ENCODE peak calls at places on chromosomes 12 and 14, in ten cellular contexts. V is endothelial cell of umbilical vein; Q is left ventricle myocardium inferior; X is CD4-positive, alpha-beta T cell; O is WTC11; W is endothelial cell; H is cardiac muscle cell; F is GM06990; Z is body of pancreas; D is RWPE1. R is an unnamed sample.

GRCh38 chr12:45598761-45599160 is 130.7 kb upstream of the ARID2 start:
- DNase-seq in H (no peak), V (no peak), Q (no peak), X (no peak), D (no peak), W (no peak), O (no peak), F (no peak), Z (no peak), R (no peak)

GRCh38 chr14:98726585-98727405 is 545.2 kb downstream of the BCL11B start:
- DNase-seq in F (no peak), Z (no peak), X (no peak), W (no peak), Q (no peak), H (no peak), O (no peak), D (no peak), V (no peak), R (no peak)

GRCh38 chr14:105205718-105206208 is 24.7 kb upstream of the NUDT14 start:
- DNase-seq in H (no peak), X (no peak), V (no peak), Z (peak), Q (no peak), O (no peak), D (no peak), W (no peak), F (no peak), R (no peak)

GRCh38 chr14:29310757-29311156 is 544.2 kb downstream of the FOXG1 start:
- DNase-seq in X (no peak), H (no peak), O (no peak), D (peak), V (peak), F (no peak), Z (no peak), W (no peak), Q (no peak), R (no peak)

GRCh38 chr14:21093769-21094681 is 4.4 kb downstream of the ZNF219 start:
- DNase-seq in X (no peak), W (no peak), Z (no peak), H (peak), Q (no peak), D (no peak), V (no peak), F (no peak), O (peak), R (no peak)

GRCh38 chr12:76777765-76778216 is 13.9 kb downstream of the ZDHHC17 start:
- DNase-seq in F (peak), H (no peak), X (no peak), W (no peak), V (no peak), O (no peak), Q (no peak), D (no peak), Z (no peak), R (peak)

GRCh38 chr12:70756791-70757190 is 119.6 kb upstream of the PTPRB start:
- DNase-seq in V (no peak), Z (no peak), D (no peak), X (no peak), Q (no peak), O (no peak), H (no peak), F (no peak), W (no peak), R (no peak)

GRCh38 chr12:51127050-51127729 is 43.8 kb upstream of the CSRNP2 start:
- DNase-seq in Q (no peak), F (no peak), H (no peak), V (no peak), D (peak), X (no peak), Z (no peak), W (no peak), O (no peak), R (no peak)

GRCh38 chr12:131229426-131230339 is 276.0 kb downstream of the ADGRD1 start:
- DNase-seq in O (peak), Q (peak), Z (no peak), H (peak), F (no peak), W (peak), D (no peak), X (no peak), V (no peak), R (no peak)

GRCh38 chr14:53411110-53411509 is 258.0 kb upstream of the DDHD1 start:
- DNase-seq in Z (no peak), H (no peak), Q (no peak), F (no peak), V (no peak), O (no peak), X (no peak), W (no peak), D (no peak), R (no peak)

GRCh38 chr14:63276492-63277342 is 42.0 kb downstream of the GPHB5 start:
- DNase-seq in X (no peak), D (peak), W (no peak), H (peak), Z (peak), V (peak), O (no peak), Q (no peak), F (no peak), R (peak)

GRCh38 chr12:59808317-59808910 is 212.6 kb downstream of the SLC16A7 start:
- DNase-seq in O (no peak), F (no peak), Z (no peak), H (peak), Q (no peak), D (peak), V (peak), W (no peak), X (no peak), R (peak)

GRCh38 chr12:94735985-94736384 is 85.6 kb upstream of the TMCC3 start:
- DNase-seq in H (no peak), Q (no peak), O (no peak), V (no peak), Z (no peak), D (no peak), W (no peak), X (no peak), F (no peak), R (no peak)

GRCh38 chr12:60262378-60262777 is 666.5 kb downstream of the SLC16A7 start:
- DNase-seq in W (no peak), F (no peak), Z (no peak), X (no peak), D (no peak), O (no peak), Q (no peak), H (no peak), V (peak), R (no peak)

GRCh38 chr14:99605299-99605961 is 1.4 kb upstream of the CCDC85C start:
- DNase-seq in X (peak), F (peak), V (peak), O (peak), D (peak), Q (peak), Z (peak), H (peak), W (peak), R (peak)

GRCh38 chr12:2811791-2812190 is 677 bp upstream of the ITFG2 start:
- DNase-seq in Q (no peak), H (no peak), W (no peak), D (no peak), O (no peak), V (no peak), F (no peak), X (no peak), Z (no peak), R (no peak)

GRCh38 chr12:45216297-45216982 is 545 bp downstream of the ANO6 start:
- DNase-seq in W (peak), F (peak), Q (peak), V (peak), Z (peak), H (peak), D (peak), X (no peak), O (peak), R (peak)

GRCh38 chr12:13982010-13982409 is 608 bp upstream of the GRIN2B start:
- DNase-seq in Q (no peak), O (peak), H (peak), F (peak), X (no peak), W (peak), V (no peak), D (no peak), Z (no peak), R (no peak)

GRCh38 chr12:52603314-52603713 is 2.1 kb upstream of the KRT72 start:
- DNase-seq in D (no peak), V (no peak), O (no peak), W (no peak), F (no peak), Z (no peak), X (no peak), H (no peak), Q (no peak), R (no peak)

GRCh38 chr14:92717571-92718042 is 30.8 kb downstream of the LGMN start:
- DNase-seq in Z (no peak), Q (no peak), W (no peak), X (no peak), F (no peak), H (no peak), V (no peak), D (no peak), O (no peak), R (no peak)

GRCh38 chr14:92914087-92914656 is 8.8 kb upstream of the CHGA start:
- DNase-seq in X (no peak), D (no peak), V (peak), O (peak), F (no peak), Z (peak), H (peak), Q (no peak), W (peak), R (peak)

GRCh38 chr12:55718650-55719275 is 1.4 kb upstream of the RDH5 start:
- DNase-seq in H (no peak), Q (no peak), D (no peak), F (no peak), V (no peak), W (no peak), Z (no peak), X (no peak), O (no peak), R (no peak)

GRCh38 chr12:130398089-130398848 is 60.6 kb downstream of the PIWIL1 start:
- DNase-seq in V (no peak), D (no peak), X (no peak), H (no peak), Z (no peak), W (no peak), O (no peak), Q (peak), F (no peak), R (no peak)

GRCh38 chr12:121132601-121133481 is at the start of gene P2RX7:
- DNase-seq in F (peak), O (peak), Q (peak), H (peak), W (peak), V (peak), Z (peak), D (peak), X (peak), R (peak)

GRCh38 chr12:39419471-39419870 is 23.4 kb downstream of the KIF21A start:
- DNase-seq in V (no peak), F (no peak), Z (no peak), X (no peak), O (no peak), D (no peak), H (no peak), W (no peak), Q (no peak), R (no peak)
- TF ChIP-seq CTCF in V (no peak), F (no peak), Z (no peak), X (no peak), O (no peak), D (no peak), H (no peak), W (no peak), Q (no peak), R (no peak)

GRCh38 chr12:105319691-105320209 is 10.7 kb upstream of the C12orf75 start:
- DNase-seq in O (no peak), Q (no peak), H (no peak), X (no peak), V (no peak), W (no peak), Z (no peak), D (no peak), F (no peak), R (no peak)
- TF ChIP-seq CTCF in O (no peak), Q (no peak), H (no peak), X (no peak), V (no peak), W (no peak), Z (no peak), D (no peak), F (no peak), R (no peak)

GRCh38 chr12:26514364-26514763 is 318.6 kb downstream of the ITPR2 start:
- DNase-seq in W (no peak), F (peak), Z (no peak), Q (no peak), H (no peak), X (no peak), D (no peak), O (no peak), V (no peak), R (no peak)

GRCh38 chr12:26520869-26521268 is 312.1 kb downstream of the ITPR2 start:
- DNase-seq in Z (no peak), Q (no peak), D (no peak), F (peak), W (no peak), X (no peak), O (no peak), H (no peak), V (no peak), R (no peak)

GRCh38 chr12:26523708-26524150 is 309.3 kb downstream of the ITPR2 start:
- DNase-seq in O (no peak), Q (peak), F (no peak), H (no peak), D (peak), X (no peak), Z (peak), W (no peak), V (peak), R (no peak)

GRCh38 chr12:26524862-26525465 is 308.0 kb downstream of the ITPR2 start:
- DNase-seq in O (peak), X (no peak), V (peak), Q (no peak), W (no peak), Z (peak), F (peak), H (no peak), D (no peak), R (no peak)

GRCh38 chr12:26520154-26520553 is 312.8 kb downstream of the ITPR2 start:
- DNase-seq in V (no peak), H (no peak), O (no peak), D (no peak), X (no peak), Z (no peak), Q (no peak), F (no peak), W (peak), R (no peak)
- TF ChIP-seq CTCF in V (no peak), H (no peak), O (no peak), D (no peak), X (no peak), Z (no peak), Q (no peak), F (no peak), W (no peak), R (no peak)

GRCh38 chr14:90383731-90384542 is 12.9 kb upstream of the CALM1 start:
- DNase-seq in D (peak), V (peak), Q (peak), W (peak), Z (peak), F (peak), O (peak), X (peak), H (peak), R (no peak)

GRCh38 chr14:90381999-90382451 is 14.8 kb upstream of the CALM1 start:
- DNase-seq in X (no peak), Z (peak), D (no peak), F (no peak), O (peak), V (no peak), Q (no peak), W (peak), H (no peak), R (no peak)

GRCh38 chr14:90383126-90383730 is 13.6 kb upstream of the CALM1 start:
- DNase-seq in Q (peak), O (peak), D (peak), H (peak), W (peak), V (peak), Z (peak), F (peak), X (peak), R (peak)

GRCh38 chr14:90382491-90383125 is 14.2 kb upstream of the CALM1 start:
- DNase-seq in V (peak), Z (peak), W (peak), H (peak), Q (peak), O (peak), F (no peak), D (peak), X (peak), R (peak)

GRCh38 chr14:90381011-90381790 is 15.6 kb upstream of the CALM1 start:
- DNase-seq in H (peak), F (no peak), Z (peak), V (no peak), Q (no peak), W (no peak), O (no peak), X (no peak), D (no peak), R (no peak)
- TF ChIP-seq CTCF in H (no peak), F (no peak), Z (no peak), V (no peak), Q (peak), W (no peak), O (no peak), X (no peak), D (no peak), R (no peak)